ENCODE peak calls at places on chromosomes 16 and 17, in four cellular contexts. B, D, R and Y are unnamed samples.

GRCh38 chr17:4559851-4560820 is at the start of gene GGT6:
- DNase-seq in B (no peak), D (no peak), R (no peak), Y (no peak)

GRCh38 chr16:48971571-48972071 is 310.0 kb downstream of the CBLN1 start:
- DNase-seq in B (no peak), D (no peak), R (no peak), Y (peak)

GRCh38 chr17:63950940-63951907 is 19.1 kb upstream of the CD79B start:
- DNase-seq in B (peak), D (no peak), R (no peak), Y (no peak)

GRCh38 chr16:86924537-86924936 is 346.2 kb downstream of the FOXL1 start:
- DNase-seq in B (peak), D (no peak), R (peak), Y (peak)

GRCh38 chr17:34895388-34895787 is 65.9 kb downstream of the CCT6B start:
- DNase-seq in B (no peak), D (no peak), R (no peak), Y (no peak)

GRCh38 chr16:53852678-53853077 is 148.7 kb downstream of the FTO start:
- DNase-seq in B (no peak), D (no peak), R (peak), Y (no peak)

GRCh38 chr17:81432873-81433451 is 37.7 kb downstream of the BAHCC1 start:
- DNase-seq in B (peak), D (no peak), R (no peak), Y (no peak)

GRCh38 chr17:45940826-45941225 is 46.5 kb downstream of the MAPT start:
- DNase-seq in B (no peak), D (no peak), R (peak), Y (no peak)

GRCh38 chr17:58330544-58330996 is 2.0 kb upstream of the TSPOAP1 start:
- DNase-seq in B (no peak), D (no peak), R (no peak), Y (no peak)
- H3K4me3 ChIP-seq in B (no peak), D (peak), R (no peak), Y (no peak)

GRCh38 chr16:67104061-67104460 is 5.7 kb upstream of the PHAF1 start:
- DNase-seq in B (peak), D (no peak), R (peak), Y (no peak)
- TF ChIP-seq CTCF in B (peak), D (peak), R (peak), Y (peak)

GRCh38 chr17:40345161-40346034 is 19.1 kb downstream of the GJD3 start:
- DNase-seq in B (peak), D (peak), R (peak), Y (peak)

GRCh38 chr17:40343126-40344119 is 21.1 kb downstream of the GJD3 start:
- DNase-seq in B (no peak), D (peak), R (no peak), Y (no peak)

GRCh38 chr17:40346061-40346767 is 18.3 kb downstream of the GJD3 start:
- DNase-seq in B (no peak), D (no peak), R (no peak), Y (no peak)

GRCh38 chr17:40342575-40343058 is 21.9 kb downstream of the GJD3 start:
- DNase-seq in B (no peak), D (no peak), R (no peak), Y (no peak)

DNA sequence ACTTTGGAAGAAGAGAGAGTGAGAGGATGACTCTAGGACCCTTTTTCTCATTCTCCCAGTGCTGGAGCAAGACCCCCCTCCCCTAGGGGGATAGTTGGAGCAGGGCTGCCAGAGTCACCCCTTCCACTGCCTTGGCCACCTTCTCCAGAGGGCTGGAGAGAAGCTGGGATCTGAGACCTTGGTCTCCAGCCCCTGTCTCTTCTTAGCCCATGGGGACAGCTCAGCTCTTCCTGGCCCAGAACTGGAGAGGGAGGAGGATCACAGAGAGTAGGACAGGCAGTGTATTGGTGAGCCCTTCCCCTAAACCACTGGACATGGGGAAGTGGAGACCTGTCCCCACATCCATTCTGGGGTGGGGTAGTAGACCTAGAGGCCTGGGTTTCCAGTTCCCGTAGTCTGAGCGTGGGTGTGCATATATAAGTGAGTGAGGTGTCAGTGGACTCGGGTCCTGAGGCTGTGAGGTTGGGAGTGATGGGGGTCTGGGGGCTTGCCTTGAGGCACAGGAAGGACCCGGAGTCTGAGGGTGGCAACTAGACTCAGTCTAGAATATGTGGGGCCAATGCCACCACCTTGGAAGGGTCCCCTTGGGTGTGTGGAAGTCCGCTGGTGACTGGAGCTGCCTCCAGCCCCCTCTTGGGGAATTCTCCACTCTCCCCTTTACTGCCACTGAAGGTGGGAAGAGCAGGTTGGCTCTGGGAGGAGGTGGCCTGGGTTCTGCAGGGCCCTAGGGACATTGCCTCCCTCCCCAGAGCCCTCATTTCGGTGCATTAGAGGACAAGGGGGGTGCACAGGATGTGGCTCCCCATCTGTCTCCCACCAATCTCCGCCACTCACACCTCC is 20.0 kb downstream of the GJD3 start:
- DNase-seq in B (no peak), D (no peak), R (no peak), Y (no peak)
- H3K4me3 ChIP-seq in B (peak), D (peak), R (peak), Y (peak)

DNA sequence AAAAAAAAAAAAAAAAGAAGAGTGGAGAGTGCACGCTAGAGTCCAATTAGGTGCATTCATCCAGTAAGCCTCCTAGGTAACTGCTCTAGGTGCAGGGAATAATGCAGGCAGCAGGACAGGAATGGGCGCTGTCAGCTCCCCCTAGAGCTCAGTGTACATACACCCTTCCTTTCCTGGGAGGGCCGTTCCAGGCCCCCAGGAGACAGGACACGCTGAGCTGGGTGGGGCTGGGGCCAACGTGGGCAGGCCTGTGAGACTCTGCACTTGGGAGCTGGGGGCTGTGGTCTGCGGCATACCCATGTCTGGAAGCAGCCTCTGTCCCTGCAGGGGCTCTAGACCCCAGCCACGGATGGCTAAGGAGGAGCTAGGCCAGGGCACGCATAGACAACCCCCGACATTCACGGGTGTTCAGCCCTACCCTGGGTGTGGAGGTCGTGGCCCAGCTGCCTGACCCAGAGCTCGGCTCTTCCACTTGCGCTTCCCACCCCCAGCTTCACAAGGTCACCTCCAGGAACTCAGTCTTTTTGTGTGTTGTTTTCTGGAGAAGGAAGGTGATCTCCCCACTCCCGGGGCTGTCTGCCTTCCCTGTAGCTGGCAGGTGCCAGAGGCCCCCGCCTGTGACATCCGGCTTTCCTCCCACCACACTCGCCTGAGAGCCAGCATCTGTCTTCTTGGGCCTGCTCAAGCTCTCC is 985 bp upstream of the ANTKMT start:
- DNase-seq in B (peak), D (no peak), R (no peak), Y (no peak)
- TF ChIP-seq CTCF in B (peak), D (peak), R (peak), Y (no peak)

GRCh38 chr17:74466785-74467158 is 338 bp downstream of the CD300A start:
- DNase-seq in B (no peak), D (no peak), R (no peak), Y (no peak)
- H3K4me3 ChIP-seq in B (no peak), D (peak), R (no peak), Y (no peak)

GRCh38 chr16:76669288-76669687 is 392.1 kb downstream of the CNTNAP4 start:
- DNase-seq in B (no peak), D (no peak), R (no peak), Y (no peak)

GRCh38 chr16:76670125-76670857 is 393.1 kb downstream of the CNTNAP4 start:
- DNase-seq in B (no peak), D (no peak), R (no peak), Y (no peak)

GRCh38 chr16:76661691-76662090 is 384.5 kb downstream of the CNTNAP4 start:
- DNase-seq in B (no peak), D (no peak), R (no peak), Y (no peak)

GRCh38 chr16:76668207-76668725 is 391.1 kb downstream of the CNTNAP4 start:
- DNase-seq in B (no peak), D (no peak), R (no peak), Y (no peak)

GRCh38 chr16:76665571-76666275 is 388.5 kb downstream of the CNTNAP4 start:
- DNase-seq in B (no peak), D (no peak), R (no peak), Y (no peak)
- TF ChIP-seq CTCF in B (no peak), D (no peak), R (peak), Y (no peak)